ENCODE peak calls at places on chromosomes 2 and 18, in four cellular contexts. One of them, this sample, is unnamed.

GRCh38 chr2:16021611-16022363 is 81.4 kb downstream of the MYCN start:
- DNase-seq in dorsolateral prefrontal cortex: no peak
- DNase-seq in ovary: no peak
- DNase-seq in GM20000: no peak
- DNase-seq in this sample: no peak

GRCh38 chr2:28869494-28870145 is 489 bp downstream of the TRMT61B start:
- DNase-seq in dorsolateral prefrontal cortex: no peak
- DNase-seq in ovary: no peak
- DNase-seq in GM20000: peak
- DNase-seq in this sample: no peak

GRCh38 chr2:16142383-16143361 is 202.3 kb downstream of the MYCN start:
- DNase-seq in dorsolateral prefrontal cortex: no peak
- DNase-seq in ovary: no peak
- DNase-seq in GM20000: no peak
- DNase-seq in this sample: no peak

GRCh38 chr2:127591221-127591923 is 54.6 kb upstream of the GPR17 start:
- DNase-seq in dorsolateral prefrontal cortex: peak
- DNase-seq in ovary: no peak
- DNase-seq in GM20000: peak
- DNase-seq in this sample: peak

GRCh38 chr2:233385489-233386044 is 31.3 kb downstream of the DGKD start:
- DNase-seq in dorsolateral prefrontal cortex: no peak
- DNase-seq in ovary: no peak
- DNase-seq in GM20000: peak
- DNase-seq in this sample: no peak

GRCh38 chr18:13915973-13916372 is 637 bp upstream of the MC2R start:
- DNase-seq in dorsolateral prefrontal cortex: no peak
- DNase-seq in ovary: no peak
- DNase-seq in GM20000: no peak
- DNase-seq in this sample: no peak

GRCh38 chr2:60818272-60818671 is 62.2 kb downstream of the PAPOLG start:
- DNase-seq in dorsolateral prefrontal cortex: no peak
- DNase-seq in ovary: no peak
- DNase-seq in GM20000: no peak
- DNase-seq in this sample: no peak

GRCh38 chr2:15733867-15734765 is 142.4 kb downstream of the DDX1 start:
- DNase-seq in dorsolateral prefrontal cortex: no peak
- DNase-seq in ovary: no peak
- DNase-seq in GM20000: no peak
- DNase-seq in this sample: no peak

GRCh38 chr2:29055586-29055985 is 18.7 kb downstream of the PCARE start:
- DNase-seq in dorsolateral prefrontal cortex: no peak
- DNase-seq in ovary: no peak
- DNase-seq in GM20000: no peak
- DNase-seq in this sample: no peak

GRCh38 chr2:16620590-16620989 is 45.0 kb downstream of the CYRIA start:
- DNase-seq in dorsolateral prefrontal cortex: no peak
- DNase-seq in ovary: no peak
- DNase-seq in GM20000: no peak
- DNase-seq in this sample: no peak

GRCh38 chr2:12990523-12990922 is 273.8 kb downstream of the TRIB2 start:
- DNase-seq in dorsolateral prefrontal cortex: no peak
- DNase-seq in ovary: no peak
- DNase-seq in GM20000: no peak
- DNase-seq in this sample: no peak

GRCh38 chr2:11473604-11474440 is 7.9 kb upstream of the E2F6 start:
- DNase-seq in dorsolateral prefrontal cortex: no peak
- DNase-seq in ovary: no peak
- DNase-seq in GM20000: no peak
- DNase-seq in this sample: no peak

GRCh38 chr2:5713101-5713500 is 20.9 kb downstream of the SOX11 start:
- DNase-seq in dorsolateral prefrontal cortex: no peak
- DNase-seq in ovary: no peak
- DNase-seq in GM20000: no peak
- DNase-seq in this sample: no peak

GRCh38 chr18:63592506-63592905 is 5.4 kb downstream of the SERPINB13 start:
- DNase-seq in dorsolateral prefrontal cortex: no peak
- DNase-seq in ovary: no peak
- DNase-seq in GM20000: no peak
- DNase-seq in this sample: no peak

GRCh38 chr2:220648628-220649027 is 923.5 kb downstream of the EPHA4 start:
- DNase-seq in dorsolateral prefrontal cortex: no peak
- DNase-seq in ovary: no peak
- DNase-seq in GM20000: no peak
- DNase-seq in this sample: no peak

GRCh38 chr2:166375736-166376487 is at the start of gene SCN9A:
- DNase-seq in dorsolateral prefrontal cortex: no peak
- DNase-seq in ovary: peak
- DNase-seq in GM20000: no peak
- DNase-seq in this sample: peak

GRCh38 chr2:112481528-112482228 is at the start of gene TTL:
- DNase-seq in dorsolateral prefrontal cortex: peak
- DNase-seq in ovary: peak
- DNase-seq in GM20000: peak
- DNase-seq in this sample: peak

GRCh38 chr2:52365946-52366345 is 1334.0 kb upstream of the NRXN1 start:
- DNase-seq in dorsolateral prefrontal cortex: no peak
- DNase-seq in ovary: no peak
- DNase-seq in GM20000: no peak
- DNase-seq in this sample: no peak

GRCh38 chr2:29766191-29766590 is 155.2 kb downstream of the ALK start:
- DNase-seq in dorsolateral prefrontal cortex: no peak
- DNase-seq in ovary: no peak
- DNase-seq in GM20000: no peak
- DNase-seq in this sample: no peak

GRCh38 chr18:75923169-75923568 is 495.7 kb upstream of the SMIM21 start:
- DNase-seq in dorsolateral prefrontal cortex: no peak
- DNase-seq in ovary: peak
- DNase-seq in GM20000: no peak
- DNase-seq in this sample: no peak

GRCh38 chr2:34012728-34013302 is 413.7 kb upstream of the FAM98A start:
- DNase-seq in dorsolateral prefrontal cortex: peak
- DNase-seq in ovary: no peak
- DNase-seq in GM20000: peak
- DNase-seq in this sample: no peak

GRCh38 chr2:95333888-95334338 is 36.8 kb downstream of the KCNIP3 start:
- DNase-seq in dorsolateral prefrontal cortex: no peak
- DNase-seq in ovary: no peak
- DNase-seq in GM20000: no peak
- DNase-seq in this sample: no peak

GRCh38 chr2:239445771-239446524 is 45.1 kb upstream of the HDAC4 start:
- DNase-seq in dorsolateral prefrontal cortex: no peak
- DNase-seq in ovary: peak
- DNase-seq in GM20000: no peak
- DNase-seq in this sample: no peak

GRCh38 chr2:150676747-150677382 is 189.4 kb upstream of the RND3 start:
- DNase-seq in dorsolateral prefrontal cortex: no peak
- DNase-seq in ovary: no peak
- DNase-seq in GM20000: no peak
- DNase-seq in this sample: no peak

GRCh38 chr2:22486343-22486742 is 898.6 kb upstream of the KLHL29 start:
- DNase-seq in dorsolateral prefrontal cortex: no peak
- DNase-seq in ovary: no peak
- DNase-seq in GM20000: no peak
- DNase-seq in this sample: no peak

GRCh38 chr2:115491394-115491793 is 1049.0 kb downstream of the DPP10 start:
- DNase-seq in dorsolateral prefrontal cortex: no peak
- DNase-seq in ovary: no peak
- DNase-seq in GM20000: no peak
- DNase-seq in this sample: no peak

GRCh38 chr18:72013512-72013911 is 530.6 kb downstream of the CBLN2 start:
- DNase-seq in dorsolateral prefrontal cortex: no peak
- DNase-seq in ovary: no peak
- DNase-seq in GM20000: no peak
- DNase-seq in this sample: no peak

GRCh38 chr2:66508358-66509071 is 73.6 kb downstream of the MEIS1 start:
- DNase-seq in dorsolateral prefrontal cortex: no peak
- DNase-seq in ovary: no peak
- DNase-seq in GM20000: no peak
- DNase-seq in this sample: no peak

DNA sequence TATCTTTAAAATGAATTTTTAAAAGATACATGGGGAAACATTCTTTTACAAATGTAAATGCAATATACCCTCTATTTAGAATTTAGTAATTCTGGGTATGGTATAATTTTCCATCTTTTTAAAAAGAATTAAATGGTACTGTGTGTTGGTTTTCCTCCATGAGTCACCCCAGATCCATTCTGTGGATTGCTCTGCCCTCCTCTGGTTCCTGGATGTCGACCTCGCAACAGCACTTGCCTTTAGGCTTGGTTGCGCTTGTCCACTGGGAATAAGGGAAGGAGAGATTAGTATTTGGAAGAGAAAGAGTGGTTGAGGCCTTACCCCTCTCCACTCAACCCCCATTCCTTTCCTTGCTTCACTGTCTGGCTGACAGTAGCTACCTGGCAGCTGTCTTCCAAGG is 90.4 kb downstream of the FTCDNL1 start:
- DNase-seq in dorsolateral prefrontal cortex: no peak
- DNase-seq in ovary: no peak
- DNase-seq in GM20000: no peak
- DNase-seq in this sample: no peak
- TF ChIP-seq CTCF in dorsolateral prefrontal cortex: no peak
- TF ChIP-seq CTCF in ovary: no peak
- TF ChIP-seq CTCF in GM20000: no peak
- TF ChIP-seq CTCF in this sample: no peak

GRCh38 chr18:21242141-21243040 is at the start of gene GREB1L:
- DNase-seq in dorsolateral prefrontal cortex: peak
- DNase-seq in ovary: peak
- DNase-seq in GM20000: peak
- DNase-seq in this sample: peak
- TF ChIP-seq CTCF in dorsolateral prefrontal cortex: peak
- TF ChIP-seq CTCF in ovary: peak
- TF ChIP-seq CTCF in GM20000: no peak
- TF ChIP-seq CTCF in this sample: peak

GRCh38 chr18:43170586-43170985 is 55.1 kb upstream of the RIT2 start:
- DNase-seq in dorsolateral prefrontal cortex: no peak
- DNase-seq in ovary: no peak
- DNase-seq in GM20000: no peak
- DNase-seq in this sample: no peak
- TF ChIP-seq CTCF in dorsolateral prefrontal cortex: no peak
- TF ChIP-seq CTCF in ovary: no peak
- TF ChIP-seq CTCF in GM20000: no peak
- TF ChIP-seq CTCF in this sample: peak

DNA sequence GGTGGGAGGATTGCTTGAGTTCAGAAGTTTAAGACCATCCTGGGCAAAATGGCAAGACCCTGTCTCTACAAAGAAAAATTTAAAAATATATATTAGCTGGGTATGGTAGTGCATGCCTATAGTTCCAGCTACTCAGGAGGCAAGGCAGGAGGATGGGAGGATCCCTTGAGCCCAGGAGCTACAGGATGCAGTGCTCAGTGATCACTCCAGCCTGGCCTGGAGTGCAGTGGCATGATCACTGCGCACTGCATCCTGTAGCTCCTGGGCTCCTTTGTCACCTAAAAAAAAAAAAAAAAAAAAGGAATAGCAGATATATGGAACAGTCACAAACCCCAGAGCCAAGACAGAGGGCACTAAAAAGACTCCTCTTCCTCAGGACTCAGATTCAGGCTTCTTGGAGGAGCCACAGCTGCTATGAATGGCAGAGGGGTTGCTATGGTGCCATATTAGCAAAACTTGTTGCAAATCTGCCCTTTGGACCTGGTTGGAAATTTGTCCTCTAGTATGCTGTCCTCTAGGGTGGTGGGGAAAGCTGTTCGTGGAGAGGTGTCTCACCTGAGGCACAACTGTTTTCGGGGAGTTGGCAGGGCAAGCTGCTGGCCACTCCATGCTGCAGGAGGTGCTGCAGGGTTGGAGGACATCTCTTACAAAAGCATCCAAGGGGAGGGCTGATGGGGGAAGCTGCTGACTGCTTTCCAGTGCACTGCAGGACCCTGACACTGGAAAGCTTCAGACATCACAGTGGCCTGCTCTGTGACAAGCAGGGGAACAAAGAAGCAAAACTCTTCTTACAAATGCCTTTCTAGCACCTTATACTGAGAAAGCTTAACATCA is 22.7 kb downstream of the CYP20A1 start:
- DNase-seq in dorsolateral prefrontal cortex: no peak
- DNase-seq in ovary: no peak
- DNase-seq in GM20000: no peak
- DNase-seq in this sample: no peak
- TF ChIP-seq CTCF in dorsolateral prefrontal cortex: no peak
- TF ChIP-seq CTCF in ovary: no peak
- TF ChIP-seq CTCF in GM20000: no peak
- TF ChIP-seq CTCF in this sample: no peak

This sample was measured in D721Med.